ENCODE peak calls at places on chromosomes 6 and 20, in four cellular contexts. W is fibroblast of pulmonary artery, K is IMR-90, Q is uterus. M is an unnamed sample.

GRCh38 chr6:19472850-19473249 is 364.3 kb upstream of the ID4 start:
- DNase-seq in W (peak; percentile 12), Q (no peak), K (no peak), M (peak; percentile 31)

GRCh38 chr6:98839788-98840361 is 5.5 kb downstream of the POU3F2 start:
- DNase-seq in Q (no peak), K (peak; percentile 8), W (peak; percentile 33), M (no peak)

GRCh38 chr6:105431226-105431625 is 28.3 kb upstream of the PREP start:
- DNase-seq in W (peak; percentile 78), Q (no peak), K (peak; percentile 68), M (peak; percentile 73)

GRCh38 chr6:48869595-48869994 is 593.5 kb downstream of the MMUT start:
- DNase-seq in K (no peak), W (no peak), Q (no peak), M (no peak)

GRCh38 chr6:113414511-113414910 is 442.6 kb upstream of the MARCKS start:
- DNase-seq in K (peak; percentile 81), W (peak; percentile 82), Q (peak; percentile 20), M (peak; percentile 83)

GRCh38 chr20:32365560-32365959 is 7.4 kb downstream of the ASXL1 start:
- DNase-seq in Q (no peak), W (no peak), K (no peak), M (no peak)

GRCh38 chr20:57391439-57392129 is 388 bp downstream of the RBM38 start:
- DNase-seq in Q (no peak), W (no peak), K (no peak), M (peak; percentile 11)

GRCh38 chr20:45456632-45457031 is 12.9 kb upstream of the WFDC2 start:
- DNase-seq in W (peak; percentile 10), K (no peak), Q (no peak), M (peak; percentile 64)

GRCh38 chr6:44074383-44075136 is 52.7 kb downstream of the MRPL14 start:
- DNase-seq in W (peak; percentile 84), K (peak; percentile 87), Q (peak; percentile 81), M (peak; percentile 74)

GRCh38 chr6:73207221-73207837 is 18.0 kb downstream of the KHDC1L start:
- DNase-seq in K (no peak), W (no peak), Q (no peak), M (peak; percentile 27)

GRCh38 chr6:45806172-45806571 is 209.5 kb downstream of the CLIC5 start:
- DNase-seq in Q (no peak), W (no peak), K (no peak), M (no peak)

GRCh38 chr6:45808041-45808440 is 207.6 kb downstream of the CLIC5 start:
- DNase-seq in K (no peak), Q (no peak), W (no peak), M (no peak)

GRCh38 chr6:45807610-45808009 is 208.1 kb downstream of the CLIC5 start:
- DNase-seq in Q (no peak), W (no peak), K (no peak), M (no peak)

GRCh38 chr6:45801471-45802289 is 214.0 kb downstream of the CLIC5 start:
- DNase-seq in Q (no peak), K (no peak), W (no peak), M (no peak)

GRCh38 chr6:45803071-45803470 is 212.6 kb downstream of the CLIC5 start:
- DNase-seq in Q (no peak), W (no peak), K (no peak), M (no peak)
- TF ChIP-seq CTCF in Q (no peak), W (no peak), K (no peak), M (no peak)

DNA sequence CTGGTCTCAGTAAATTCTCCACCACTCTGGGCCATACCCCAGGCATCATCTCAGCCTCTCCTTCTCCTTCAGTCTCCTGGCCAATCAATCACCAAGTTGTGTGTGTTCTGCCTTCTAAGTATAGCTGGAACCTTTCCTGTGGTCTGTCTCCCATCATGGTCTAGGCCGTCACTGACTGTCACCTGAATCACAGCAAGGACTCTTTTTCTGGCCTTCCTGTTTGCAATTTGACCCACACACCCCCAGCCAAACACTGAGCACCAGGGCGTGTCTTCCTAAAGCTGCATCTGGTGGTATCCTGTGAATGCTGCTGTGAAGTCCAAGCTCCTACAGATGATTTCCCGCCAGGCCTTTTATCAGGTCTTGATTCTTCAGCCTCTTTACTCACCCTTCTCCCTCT is 52.6 kb upstream of the PRELID3B start:
- DNase-seq in W (no peak), K (no peak), Q (no peak), M (no peak)
- H3K4me3 ChIP-seq in W (no peak overlapping the region), K (no peak overlapping the region), Q (no peak overlapping the region), M (no peak overlapping the region)

DNA sequence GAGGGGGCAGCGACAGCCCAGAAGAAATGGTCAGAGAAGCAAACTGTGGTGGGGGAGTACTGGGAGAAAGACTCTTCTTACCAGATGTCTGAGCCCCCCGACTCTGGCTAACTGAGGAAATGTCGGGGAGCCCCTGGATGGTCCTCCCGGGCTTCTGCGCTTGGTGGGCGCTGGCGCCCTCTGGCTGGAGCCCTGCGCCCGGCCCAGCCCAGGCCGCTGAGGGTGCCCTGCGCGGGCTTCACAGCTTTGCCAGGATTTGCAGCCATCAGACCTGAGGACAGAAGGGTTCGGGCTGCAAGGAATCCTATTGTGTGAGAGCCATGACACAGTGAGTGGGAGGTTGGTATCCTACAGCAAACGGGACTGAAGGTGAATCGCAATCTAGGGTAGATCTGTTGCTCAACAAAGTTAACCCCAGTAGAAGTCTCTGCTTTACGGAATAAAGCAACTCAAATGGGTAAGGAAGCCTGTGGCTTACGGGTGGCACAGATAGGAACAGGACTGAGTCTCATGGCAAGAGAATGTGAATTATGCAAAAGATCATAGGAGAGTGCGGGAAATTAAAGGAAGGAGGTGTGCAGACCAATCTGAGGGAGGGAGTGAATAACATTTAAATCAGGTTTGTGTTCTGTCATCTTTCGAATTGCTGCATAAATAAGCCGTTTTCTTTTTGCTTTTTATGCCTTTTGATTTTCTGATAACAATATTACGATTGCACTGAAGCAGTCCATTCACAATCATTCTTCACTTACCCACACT is 719 bp upstream of the RCAN2 start:
- DNase-seq in Q (peak; percentile 34), K (peak; percentile 1), W (peak; percentile 3), M (peak; percentile 24)
- TF ChIP-seq CTCF in Q (peak; percentile 58), K (peak; percentile 40), W (peak; percentile 13), M (no peak)

GRCh38 chr6:235763-236360 is 56.4 kb upstream of the DUSP22 start:
- DNase-seq in K (peak; percentile 61), W (peak; percentile 39), Q (peak; percentile 37), M (no peak)

GRCh38 chr6:232896-233640 is 59.2 kb upstream of the DUSP22 start:
- DNase-seq in K (no peak), Q (no peak), W (no peak), M (no peak)

GRCh38 chr6:236519-236918 is 55.8 kb upstream of the DUSP22 start:
- DNase-seq in W (no peak), Q (no peak), K (no peak), M (no peak)

GRCh38 chr6:231779-232178 is 60.5 kb upstream of the DUSP22 start:
- DNase-seq in Q (no peak), W (no peak), K (no peak), M (no peak)

GRCh38 chr6:234706-235372 is 57.4 kb upstream of the DUSP22 start:
- DNase-seq in K (no peak), Q (no peak), W (no peak), M (no peak)
- H3K4me3 ChIP-seq in K (no peak overlapping the region), Q (no peak overlapping the region), W (no peak overlapping the region), M (no peak overlapping the region)

GRCh38 chr6:149484733-149485700 is at the start of gene ZC3H12D:
- DNase-seq in W (no peak), K (peak; percentile 33), Q (no peak), M (no peak)
- TF ChIP-seq CTCF in W (no peak), K (no peak), Q (no peak), M (no peak)

DNA sequence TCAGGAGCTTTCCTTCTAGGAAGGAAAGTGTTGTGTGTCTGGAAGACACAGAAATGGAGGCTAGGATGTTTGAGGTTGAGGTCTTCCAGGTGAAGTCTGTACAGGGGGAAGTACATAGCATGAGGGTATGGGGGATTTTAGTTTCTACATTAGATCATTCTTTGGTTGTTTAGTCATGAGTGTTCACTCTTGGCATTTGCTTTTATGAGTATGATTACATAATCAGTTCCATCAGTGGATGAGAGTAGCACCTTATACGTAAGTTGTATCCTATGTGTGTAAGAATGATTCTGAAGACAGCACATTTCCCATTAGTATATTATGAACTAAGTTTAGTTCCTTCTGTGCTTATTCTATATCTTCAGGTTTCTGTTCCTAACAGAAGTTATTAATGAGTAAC is 1.9 kb downstream of the CDYL start:
- DNase-seq in Q (no peak), K (no peak), W (no peak), M (peak; percentile 38)
- H3K4me3 ChIP-seq in Q (no peak overlapping the region), K (no peak overlapping the region), W (peak overlapping the region; percentile 60), M (peak overlapping the region; percentile 70)

M was measured in epithelial cell of esophagus.